ENCODE peak calls at places on chromosomes 3 and 15, in four cellular contexts. Y, E, S and O are unnamed samples.
A peak's percentile ranks its signal among the peaks of the same experiment; 100 is the strongest.

GRCh38 chr15:49731187-49731828 is 110.5 kb downstream of the DTWD1 start:
- DNase-seq in S (no peak), E (no peak), Y (no peak), O (no peak)

GRCh38 chr15:85771781-85772445 is 22.8 kb downstream of the KLHL25 start:
- DNase-seq in E (no peak), Y (no peak), S (peak; percentile 80), O (no peak)

GRCh38 chr3:131957980-131958379 is 76.8 kb downstream of the CPNE4 start:
- DNase-seq in E (no peak), S (no peak), Y (no peak), O (no peak)

GRCh38 chr3:105598047-105598796 is 231.5 kb downstream of the ALCAM start:
- DNase-seq in E (no peak), Y (no peak), S (no peak), O (no peak)

GRCh38 chr3:95923496-95924210 is 890.7 kb upstream of the EPHA6 start:
- DNase-seq in Y (no peak), E (no peak), S (no peak), O (no peak)

GRCh38 chr15:95522533-95522932 is 808.0 kb upstream of the NR2F2 start:
- DNase-seq in Y (no peak), E (no peak), S (no peak), O (no peak)

GRCh38 chr3:126102530-126102951 is 18.6 kb upstream of the SLC41A3 start:
- DNase-seq in E (no peak), Y (peak; percentile 53), S (no peak), O (peak; percentile 4)

GRCh38 chr3:38274864-38275649 is 7.0 kb upstream of the SLC22A14 start:
- DNase-seq in Y (no peak), S (no peak), E (no peak), O (no peak)

GRCh38 chr3:170717410-170718402 is 131.8 kb upstream of the SLC7A14 start:
- DNase-seq in S (no peak), Y (no peak), E (no peak), O (no peak)

GRCh38 chr3:160588023-160588422 is 22.7 kb upstream of the KPNA4 start:
- DNase-seq in E (no peak), Y (no peak), S (no peak), O (no peak)

GRCh38 chr3:46895761-46896160 is 18.2 kb downstream of the PTH1R start:
- DNase-seq in Y (peak; percentile 17), S (peak; percentile 10), E (no peak), O (no peak)

GRCh38 chr3:11021611-11022011 is 29.1 kb downstream of the SLC6A1 start:
- DNase-seq in E (no peak), S (no peak), Y (no peak), O (no peak)

GRCh38 chr3:59451041-59451763 is 401.4 kb upstream of the CFAP20DC start:
- DNase-seq in E (peak; percentile 87), Y (no peak), S (no peak), O (peak; percentile 24)

GRCh38 chr15:70165811-70166284 is 68.1 kb upstream of the TLE3 start:
- DNase-seq in Y (no peak), E (no peak), S (peak; percentile 68), O (no peak)

GRCh38 chr3:54931182-54931581 is 3.3 kb upstream of the LRTM1 start:
- DNase-seq in Y (no peak), S (no peak), E (no peak), O (no peak)

GRCh38 chr15:82681371-82681770 is 28.3 kb downstream of the AP3B2 start:
- DNase-seq in E (no peak), Y (no peak), S (no peak), O (no peak)

GRCh38 chr15:23866832-23867231 is 179.7 kb upstream of the NDN start:
- DNase-seq in S (no peak), E (no peak), Y (no peak), O (no peak)

GRCh38 chr15:69508659-69509058 is 56.0 kb downstream of the RPLP1 start:
- DNase-seq in E (no peak), Y (no peak), S (no peak), O (no peak)

GRCh38 chr15:81279621-81280051 is 44.3 kb downstream of the STARD5 start:
- DNase-seq in Y (no peak), S (no peak), E (no peak), O (no peak)

GRCh38 chr3:106765342-106765741 is 611.9 kb upstream of the CCDC54 start:
- DNase-seq in S (no peak), Y (no peak), E (no peak), O (no peak)

GRCh38 chr15:50247819-50248650 is 17.5 kb downstream of the HDC start:
- DNase-seq in Y (peak; percentile 67), E (peak; percentile 60), S (peak; percentile 50), O (no peak)

GRCh38 chr3:111989061-111989678 is 9.6 kb upstream of the TAGLN3 start:
- DNase-seq in Y (no peak), S (no peak), E (peak; percentile 23), O (no peak)

GRCh38 chr3:154235330-154235729 is 89.0 kb downstream of the DHX36 start:
- DNase-seq in S (no peak), E (no peak), Y (no peak), O (no peak)

GRCh38 chr15:39920510-39921273 is 626 bp upstream of the GPR176 start:
- DNase-seq in S (peak; percentile 77), Y (peak; percentile 81), E (peak; percentile 72), O (peak; percentile 52)

GRCh38 chr3:45273681-45274515 is 47.8 kb upstream of the TMEM158 start:
- DNase-seq in Y (no peak), S (no peak), E (no peak), O (no peak)

GRCh38 chr3:195100903-195101591 is 169.9 kb downstream of the XXYLT1 start:
- DNase-seq in S (peak; percentile 65), Y (no peak), E (no peak), O (no peak)

GRCh38 chr15:67587754-67588153 is 45.3 kb downstream of the MAP2K5 start:
- DNase-seq in Y (no peak), S (no peak), E (no peak), O (no peak)

GRCh38 chr15:23855260-23855659 is 168.2 kb upstream of the NDN start:
- DNase-seq in S (no peak), Y (no peak), E (no peak), O (no peak)

GRCh38 chr15:71052356-71052755 is 62.9 kb upstream of the THSD4 start:
- DNase-seq in E (no peak), S (no peak), Y (no peak), O (no peak)

GRCh38 chr3:7536510-7536909 is 675.6 kb downstream of the GRM7 start:
- DNase-seq in E (no peak), S (no peak), Y (no peak), O (no peak)

GRCh38 chr15:95520511-95520910 is 810.0 kb upstream of the NR2F2 start:
- DNase-seq in S (no peak), Y (no peak), E (no peak), O (no peak)

GRCh38 chr3:14439501-14440167 is 37.2 kb downstream of the SLC6A6 start:
- DNase-seq in S (peak; percentile 80), E (no peak), Y (peak; percentile 82), O (no peak)

GRCh38 chr3:149494022-149494758 is 19.7 kb downstream of the TM4SF4 start:
- DNase-seq in S (no peak), E (no peak), Y (no peak), O (no peak)

GRCh38 chr3:32392530-32393302 is 1.1 kb downstream of the CMTM7 start:
- DNase-seq in E (peak; percentile 35), S (peak; percentile 42), Y (no peak), O (no peak)

GRCh38 chr3:182364723-182365650 is 428.3 kb upstream of the ATP11B start:
- DNase-seq in E (no peak), S (no peak), Y (no peak), O (no peak)

GRCh38 chr15:27365441-27365840 is 394.5 kb downstream of the GABRG3 start:
- DNase-seq in S (no peak), E (no peak), Y (no peak), O (no peak)
- H3K9me3 ChIP-seq in S (no peaks in the 10 kb centered on the region), E (no peaks in the 10 kb centered on the region), Y (peaks cover 60% of the 10 kb centered on the region), O (no peaks in the 10 kb centered on the region)

DNA sequence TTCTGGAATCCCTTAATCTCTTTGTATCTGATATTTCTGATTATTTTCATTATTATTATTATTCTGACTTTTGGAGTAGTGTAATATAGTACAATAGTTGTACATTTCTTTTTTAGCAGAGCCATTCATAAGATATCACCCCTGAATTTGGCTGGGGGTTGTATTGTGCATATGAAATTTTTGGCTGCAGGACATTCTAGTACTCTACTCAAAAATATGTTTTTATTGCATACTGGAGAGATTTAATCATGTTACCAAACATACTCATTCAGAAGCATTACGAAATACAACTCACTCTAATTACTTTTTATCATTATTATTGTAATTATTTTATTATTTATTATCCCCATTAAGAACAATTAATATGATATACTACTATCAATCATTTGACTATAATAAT is 589.7 kb upstream of the KCNMB2 start:
- DNase-seq in E (no peak), S (no peak), Y (no peak), O (no peak)
- H3K9me3 ChIP-seq in E (no peaks in the 10 kb centered on the region), S (no peaks in the 10 kb centered on the region), Y (no peaks in the 10 kb centered on the region), O (no peaks in the 10 kb centered on the region)

DNA sequence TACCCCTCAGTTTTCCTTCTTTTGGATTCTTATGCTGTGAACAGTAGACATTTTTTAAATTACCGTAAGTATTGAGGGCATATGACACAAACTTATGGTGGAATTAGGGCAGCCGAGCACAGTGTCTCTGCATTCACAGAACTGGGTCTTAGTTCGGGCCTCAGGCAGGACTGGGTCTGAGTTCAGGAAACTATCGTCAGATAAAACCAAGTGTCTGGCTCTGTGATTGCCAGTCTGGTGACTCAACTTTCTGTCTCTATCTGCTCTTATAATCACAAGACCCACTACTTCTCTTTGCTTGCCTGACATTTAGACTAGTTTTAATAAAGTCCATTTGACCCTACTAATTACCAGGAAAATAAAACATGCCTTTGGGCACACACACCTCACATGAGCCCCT is 146.2 kb downstream of the LMLN start:
- DNase-seq in S (no peak), Y (no peak), E (no peak), O (no peak)
- H3K9me3 ChIP-seq in S (no peaks in the 10 kb centered on the region), Y (no peaks in the 10 kb centered on the region), E (no peaks in the 10 kb centered on the region), O (no peaks in the 10 kb centered on the region)

GRCh38 chr3:180223268-180223667 is 186.5 kb upstream of the PEX5L start:
- DNase-seq in Y (no peak), S (no peak), E (no peak), O (no peak)

GRCh38 chr3:180229113-180229512 is 192.4 kb upstream of the PEX5L start:
- DNase-seq in Y (no peak), S (no peak), E (no peak), O (no peak)
- H3K9me3 ChIP-seq in Y (peaks cover 64% of the 10 kb centered on the region), S (no peaks in the 10 kb centered on the region), E (no peaks in the 10 kb centered on the region), O (no peaks in the 10 kb centered on the region)

DNA sequence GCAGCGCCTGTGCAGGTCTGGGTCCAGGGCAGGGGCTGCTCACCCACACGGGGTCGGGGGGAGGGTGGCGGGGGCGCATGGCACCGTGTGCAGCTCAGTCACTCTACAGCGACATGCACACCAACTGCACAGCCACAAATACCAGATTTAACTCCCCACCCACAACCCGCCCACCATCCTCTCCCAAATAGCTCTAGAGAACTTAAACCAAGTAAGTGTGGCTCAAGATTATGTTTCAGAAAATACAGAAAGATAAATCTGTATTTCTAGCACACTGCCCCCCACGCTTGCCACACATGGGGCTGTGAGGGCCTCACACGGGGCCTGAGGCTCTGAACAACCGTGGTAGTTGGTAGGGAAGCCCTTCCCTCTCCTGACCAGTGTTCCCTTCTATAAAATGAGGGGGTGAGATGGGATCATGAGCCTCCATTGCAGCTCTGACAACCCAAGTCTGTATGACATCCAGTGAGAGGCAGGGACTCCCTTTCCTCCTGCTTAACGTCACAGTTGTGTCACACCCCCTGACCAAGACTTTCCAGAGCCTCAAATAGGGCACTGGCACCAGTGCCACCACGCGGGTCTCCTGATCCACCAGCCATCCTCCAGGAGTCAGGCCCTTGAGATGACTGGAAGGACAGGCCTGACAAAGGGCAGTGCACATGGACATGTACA is 23.1 kb downstream of the POC1A start:
- DNase-seq in S (no peak), Y (no peak), E (no peak), O (no peak)
- H3K9me3 ChIP-seq in S (no peaks in the 10 kb centered on the region), Y (no peaks in the 10 kb centered on the region), E (no peaks in the 10 kb centered on the region), O (no peaks in the 10 kb centered on the region)

GRCh38 chr3:1609416-1609815 is 489.2 kb upstream of the CNTN4 start:
- DNase-seq in E (no peak), Y (no peak), S (no peak), O (no peak)
- H3K9me3 ChIP-seq in E (no peaks in the 10 kb centered on the region), Y (no peaks in the 10 kb centered on the region), S (no peaks in the 10 kb centered on the region), O (no peaks in the 10 kb centered on the region)